ENCODE peak calls at places on chromosome 3, in five cellular contexts. W is fibroblast of pulmonary artery, O is left colon, V is HL-60, R is HAP-1. L is an unnamed sample.

GRCh38 chr3:147652682-147653081 is 243.5 kb downstream of the ZIC1 start:
- DNase-seq in W (no peak), O (no peak), V (no peak), R (no peak), L (no peak)

GRCh38 chr3:134650431-134651346 is at the start of gene KY:
- DNase-seq in W (peak; percentile 47), O (no peak), V (peak; percentile 24), R (peak; percentile 20), L (peak; percentile 54)

GRCh38 chr3:188680189-188680588 is 491.6 kb upstream of the TPRG1 start:
- DNase-seq in W (peak; percentile 58), O (no peak), V (no peak), R (no peak), L (no peak)

GRCh38 chr3:188689101-188689574 is 482.6 kb upstream of the TPRG1 start:
- DNase-seq in W (peak; percentile 96), O (no peak), V (no peak), R (no peak), L (no peak)

GRCh38 chr3:176302271-176302670 is 895.0 kb downstream of the TBL1XR1 start:
- DNase-seq in W (no peak), O (no peak), V (no peak), R (no peak), L (no peak)

GRCh38 chr3:190926619-190927018 is 64.1 kb upstream of the GMNC start:
- DNase-seq in W (no peak), O (no peak), V (no peak), R (no peak), L (no peak)

GRCh38 chr3:130834476-130834875 is 59.4 kb upstream of the ATP2C1 start:
- DNase-seq in W (peak; percentile 49), O (no peak), V (no peak), R (no peak), L (no peak)

GRCh38 chr3:66997560-66998074 is 490 bp upstream of the KBTBD8 start:
- DNase-seq in W (no peak), O (no peak), V (no peak), R (no peak), L (no peak)

GRCh38 chr3:196377321-196377720 is 39.1 kb upstream of the TM4SF19 start:
- DNase-seq in W (no peak), O (no peak), V (no peak), R (no peak), L (no peak)

GRCh38 chr3:140552898-140553297 is 125.0 kb upstream of the TRIM42 start:
- DNase-seq in W (no peak), O (no peak), V (no peak), R (no peak), L (no peak)

GRCh38 chr3:149673393-149673792 is 15.6 kb upstream of the WWTR1 start:
- DNase-seq in W (no peak), O (no peak), V (no peak), R (no peak), L (no peak)

GRCh38 chr3:147656023-147656422 is 246.9 kb downstream of the ZIC1 start:
- DNase-seq in W (no peak), O (no peak), V (no peak), R (no peak), L (no peak)

GRCh38 chr3:17979248-17979647 is 236.8 kb upstream of the TBC1D5 start:
- DNase-seq in W (no peak), O (peak; percentile 8), V (no peak), R (no peak), L (no peak)

GRCh38 chr3:161343986-161344385 is 27.3 kb downstream of the SPTSSB start:
- DNase-seq in W (no peak), O (no peak), V (no peak), R (no peak), L (no peak)

GRCh38 chr3:61381745-61382392 is 130.6 kb upstream of the FHIT start:
- DNase-seq in W (peak; percentile 36), O (no peak), V (peak; percentile 11), R (peak; percentile 67), L (no peak)

GRCh38 chr3:52532838-52533622 is 627 bp downstream of the NT5DC2 start:
- DNase-seq in W (peak; percentile 12), O (peak; percentile 50), V (peak; percentile 36), R (no peak), L (peak; percentile 32)

GRCh38 chr3:52244061-52244628 is 1.4 kb upstream of the PPM1M start:
- DNase-seq in W (peak; percentile 44), O (peak; percentile 22), V (peak; percentile 86), R (no peak), L (peak; percentile 42)

GRCh38 chr3:67610458-67610857 is 44.0 kb downstream of the SUCLG2 start:
- DNase-seq in W (peak; percentile 80), O (no peak), V (no peak), R (no peak), L (no peak)

GRCh38 chr3:88863196-88863595 is 244.2 kb upstream of the EPHA3 start:
- DNase-seq in W (no peak), O (no peak), V (no peak), R (no peak), L (no peak)

GRCh38 chr3:177545964-177546363 is 348.7 kb upstream of the TBL1XR1 start:
- DNase-seq in W (no peak), O (no peak), V (no peak), R (no peak), L (no peak)

GRCh38 chr3:129023909-129024308 is 22.8 kb downstream of the EFCC1 start:
- DNase-seq in W (peak; percentile 28), O (no peak), V (no peak), R (no peak), L (no peak)

GRCh38 chr3:28718074-28718849 is 369.6 kb upstream of the AZI2 start:
- DNase-seq in W (peak; percentile 2), O (no peak), V (no peak), R (no peak), L (no peak)